ENCODE peak calls at places on chromosomes 1 and 21, in nine cellular contexts. One of them, this sample, is unnamed.

GRCh38 chr1:241627453-241628329 is 12.5 kb downstream of the CHML start:
- DNase-seq in NCI-H1092 treated with DMSO at 0.1 percent for 48 hours: peak; percentile 29
- DNase-seq in AG08396: peak; percentile 55
- DNase-seq in stimulated activated CD8-positive, alpha-beta memory T cell treated with anti-CD3 and anti-CD28 coated beads, Interleukin-4, amount 100 ng/mL, for 4 hours: no peak
- DNase-seq in NCI-H1417: peak; percentile 16
- DNase-seq in left ventricle myocardium superior: no peak
- DNase-seq in retina: no peak
- DNase-seq in ACHN: peak; percentile 84
- DNase-seq in tibial artery: no peak
- DNase-seq in this sample: no peak

GRCh38 chr21:44643911-44644310 is 2.3 kb upstream of the KRTAP10-11 start:
- DNase-seq in NCI-H1092 treated with DMSO at 0.1 percent for 48 hours: no peak
- DNase-seq in tibial artery: no peak
- DNase-seq in ACHN: no peak
- DNase-seq in NCI-H1417: peak; percentile 16
- DNase-seq in stimulated activated CD8-positive, alpha-beta memory T cell treated with anti-CD3 and anti-CD28 coated beads, Interleukin-4, amount 100 ng/mL, for 4 hours: no peak
- DNase-seq in AG08396: no peak
- DNase-seq in left ventricle myocardium superior: no peak
- DNase-seq in retina: no peak
- DNase-seq in this sample: no peak

GRCh38 chr1:114219247-114219872 is 65.7 kb upstream of the SYT6 start:
- DNase-seq in retina: no peak
- DNase-seq in NCI-H1092 treated with DMSO at 0.1 percent for 48 hours: peak; percentile 22
- DNase-seq in tibial artery: no peak
- DNase-seq in left ventricle myocardium superior: no peak
- DNase-seq in NCI-H1417: no peak
- DNase-seq in AG08396: peak; percentile 18
- DNase-seq in stimulated activated CD8-positive, alpha-beta memory T cell treated with anti-CD3 and anti-CD28 coated beads, Interleukin-4, amount 100 ng/mL, for 4 hours: no peak
- DNase-seq in ACHN: no peak
- DNase-seq in this sample: no peak

GRCh38 chr21:45041351-45041805 is 33.0 kb upstream of the ADARB1 start:
- DNase-seq in tibial artery: peak; percentile 97
- DNase-seq in retina: no peak
- DNase-seq in NCI-H1092 treated with DMSO at 0.1 percent for 48 hours: no peak
- DNase-seq in ACHN: no peak
- DNase-seq in AG08396: peak; percentile 86
- DNase-seq in stimulated activated CD8-positive, alpha-beta memory T cell treated with anti-CD3 and anti-CD28 coated beads, Interleukin-4, amount 100 ng/mL, for 4 hours: no peak
- DNase-seq in NCI-H1417: no peak
- DNase-seq in left ventricle myocardium superior: peak; percentile 79
- DNase-seq in this sample: peak; percentile 84

GRCh38 chr1:179079113-179079761 is 2.6 kb upstream of the TOR3A start:
- DNase-seq in NCI-H1092 treated with DMSO at 0.1 percent for 48 hours: peak; percentile 80
- DNase-seq in AG08396: peak; percentile 73
- DNase-seq in stimulated activated CD8-positive, alpha-beta memory T cell treated with anti-CD3 and anti-CD28 coated beads, Interleukin-4, amount 100 ng/mL, for 4 hours: no peak
- DNase-seq in ACHN: peak; percentile 81
- DNase-seq in retina: peak; percentile 65
- DNase-seq in tibial artery: no peak
- DNase-seq in NCI-H1417: peak; percentile 37
- DNase-seq in left ventricle myocardium superior: no peak
- DNase-seq in this sample: no peak

GRCh38 chr1:219585837-219586465 is 27.0 kb downstream of the ZC3H11B start:
- DNase-seq in NCI-H1417: no peak
- DNase-seq in ACHN: no peak
- DNase-seq in AG08396: no peak
- DNase-seq in retina: peak; percentile 22
- DNase-seq in NCI-H1092 treated with DMSO at 0.1 percent for 48 hours: no peak
- DNase-seq in left ventricle myocardium superior: no peak
- DNase-seq in stimulated activated CD8-positive, alpha-beta memory T cell treated with anti-CD3 and anti-CD28 coated beads, Interleukin-4, amount 100 ng/mL, for 4 hours: no peak
- DNase-seq in tibial artery: no peak
- DNase-seq in this sample: no peak

GRCh38 chr1:82778612-82779011 is 977.9 kb downstream of the ADGRL2 start:
- DNase-seq in AG08396: peak; percentile 6
- DNase-seq in NCI-H1092 treated with DMSO at 0.1 percent for 48 hours: no peak
- DNase-seq in stimulated activated CD8-positive, alpha-beta memory T cell treated with anti-CD3 and anti-CD28 coated beads, Interleukin-4, amount 100 ng/mL, for 4 hours: no peak
- DNase-seq in retina: no peak
- DNase-seq in ACHN: peak; percentile 14
- DNase-seq in left ventricle myocardium superior: no peak
- DNase-seq in NCI-H1417: no peak
- DNase-seq in tibial artery: no peak
- DNase-seq in this sample: no peak

GRCh38 chr1:208500379-208500778 is 256.2 kb upstream of the PLXNA2 start:
- DNase-seq in AG08396: no peak
- DNase-seq in retina: no peak
- DNase-seq in NCI-H1092 treated with DMSO at 0.1 percent for 48 hours: no peak
- DNase-seq in tibial artery: no peak
- DNase-seq in stimulated activated CD8-positive, alpha-beta memory T cell treated with anti-CD3 and anti-CD28 coated beads, Interleukin-4, amount 100 ng/mL, for 4 hours: no peak
- DNase-seq in NCI-H1417: peak; percentile 14
- DNase-seq in ACHN: no peak
- DNase-seq in left ventricle myocardium superior: no peak
- DNase-seq in this sample: no peak

GRCh38 chr21:39121600-39122355 is 61.5 kb downstream of the PSMG1 start:
- DNase-seq in tibial artery: no peak
- DNase-seq in left ventricle myocardium superior: no peak
- DNase-seq in retina: no peak
- DNase-seq in ACHN: no peak
- DNase-seq in stimulated activated CD8-positive, alpha-beta memory T cell treated with anti-CD3 and anti-CD28 coated beads, Interleukin-4, amount 100 ng/mL, for 4 hours: no peak
- DNase-seq in AG08396: no peak
- DNase-seq in NCI-H1417: no peak
- DNase-seq in NCI-H1092 treated with DMSO at 0.1 percent for 48 hours: no peak
- DNase-seq in this sample: no peak

GRCh38 chr1:40692429-40692905 is 963 bp downstream of the NFYC start:
- DNase-seq in ACHN: peak; percentile 54
- DNase-seq in tibial artery: no peak
- DNase-seq in retina: no peak
- DNase-seq in left ventricle myocardium superior: no peak
- DNase-seq in AG08396: peak; percentile 26
- DNase-seq in stimulated activated CD8-positive, alpha-beta memory T cell treated with anti-CD3 and anti-CD28 coated beads, Interleukin-4, amount 100 ng/mL, for 4 hours: no peak
- DNase-seq in NCI-H1092 treated with DMSO at 0.1 percent for 48 hours: no peak
- DNase-seq in NCI-H1417: no peak
- DNase-seq in this sample: no peak

GRCh38 chr21:41564871-41565281 is 56.9 kb upstream of the TMPRSS2 start:
- DNase-seq in left ventricle myocardium superior: no peak
- DNase-seq in tibial artery: no peak
- DNase-seq in AG08396: peak; percentile 55
- DNase-seq in retina: no peak
- DNase-seq in NCI-H1092 treated with DMSO at 0.1 percent for 48 hours: no peak
- DNase-seq in NCI-H1417: no peak
- DNase-seq in ACHN: no peak
- DNase-seq in stimulated activated CD8-positive, alpha-beta memory T cell treated with anti-CD3 and anti-CD28 coated beads, Interleukin-4, amount 100 ng/mL, for 4 hours: no peak
- DNase-seq in this sample: no peak

GRCh38 chr1:183191833-183192232 is 5.8 kb downstream of the LAMC2 start:
- DNase-seq in stimulated activated CD8-positive, alpha-beta memory T cell treated with anti-CD3 and anti-CD28 coated beads, Interleukin-4, amount 100 ng/mL, for 4 hours: no peak
- DNase-seq in NCI-H1092 treated with DMSO at 0.1 percent for 48 hours: no peak
- DNase-seq in AG08396: peak; percentile 81
- DNase-seq in NCI-H1417: no peak
- DNase-seq in left ventricle myocardium superior: no peak
- DNase-seq in tibial artery: no peak
- DNase-seq in ACHN: peak; percentile 33
- DNase-seq in retina: no peak
- DNase-seq in this sample: no peak

GRCh38 chr1:174877208-174877673 is 122.5 kb upstream of the CACYBP start:
- DNase-seq in left ventricle myocardium superior: no peak
- DNase-seq in NCI-H1092 treated with DMSO at 0.1 percent for 48 hours: peak; percentile 74
- DNase-seq in retina: no peak
- DNase-seq in stimulated activated CD8-positive, alpha-beta memory T cell treated with anti-CD3 and anti-CD28 coated beads, Interleukin-4, amount 100 ng/mL, for 4 hours: no peak
- DNase-seq in AG08396: no peak
- DNase-seq in tibial artery: no peak
- DNase-seq in ACHN: no peak
- DNase-seq in NCI-H1417: peak; percentile 23
- DNase-seq in this sample: no peak

GRCh38 chr1:235169986-235170385 is 8.9 kb upstream of the RBM34 start:
- DNase-seq in retina: no peak
- DNase-seq in ACHN: no peak
- DNase-seq in left ventricle myocardium superior: no peak
- DNase-seq in NCI-H1092 treated with DMSO at 0.1 percent for 48 hours: no peak
- DNase-seq in NCI-H1417: no peak
- DNase-seq in AG08396: no peak
- DNase-seq in stimulated activated CD8-positive, alpha-beta memory T cell treated with anti-CD3 and anti-CD28 coated beads, Interleukin-4, amount 100 ng/mL, for 4 hours: no peak
- DNase-seq in tibial artery: no peak
- DNase-seq in this sample: no peak